ENCODE peak calls at places on chromosomes 2 and 18, in seven cellular contexts. One of them, this sample, is unnamed.

GRCh38 chr18:43578636-43579203 is 301.4 kb upstream of the SYT4 start:
- DNase-seq in GM12865: no peak
- DNase-seq in dorsolateral prefrontal cortex: no peak
- DNase-seq in foreskin fibroblast: no peak
- DNase-seq in Caco-2: no peak
- DNase-seq in fibroblast of pulmonary artery: peak; percentile 4
- DNase-seq in GM06990: no peak
- DNase-seq in this sample: no peak

GRCh38 chr2:121479882-121480522 is 50.7 kb upstream of the RNU4ATAC start:
- DNase-seq in GM12865: no peak
- DNase-seq in dorsolateral prefrontal cortex: no peak
- DNase-seq in foreskin fibroblast: no peak
- DNase-seq in Caco-2: no peak
- DNase-seq in fibroblast of pulmonary artery: peak; percentile 23
- DNase-seq in GM06990: no peak
- DNase-seq in this sample: peak; percentile 64

GRCh38 chr2:118784860-118785259 is 62.6 kb downstream of the EN1 start:
- DNase-seq in GM12865: no peak
- DNase-seq in dorsolateral prefrontal cortex: no peak
- DNase-seq in foreskin fibroblast: no peak
- DNase-seq in Caco-2: no peak
- DNase-seq in fibroblast of pulmonary artery: peak; percentile 16
- DNase-seq in GM06990: no peak
- DNase-seq in this sample: no peak

GRCh38 chr2:205732314-205732713 is 50.0 kb downstream of the NRP2 start:
- DNase-seq in GM12865: no peak
- DNase-seq in dorsolateral prefrontal cortex: no peak
- DNase-seq in foreskin fibroblast: no peak
- DNase-seq in Caco-2: no peak
- DNase-seq in fibroblast of pulmonary artery: no peak
- DNase-seq in GM06990: no peak
- DNase-seq in this sample: no peak

GRCh38 chr2:19078709-19079108 is 279.7 kb downstream of the OSR1 start:
- DNase-seq in GM12865: no peak
- DNase-seq in dorsolateral prefrontal cortex: no peak
- DNase-seq in foreskin fibroblast: no peak
- DNase-seq in Caco-2: no peak
- DNase-seq in fibroblast of pulmonary artery: no peak
- DNase-seq in GM06990: no peak
- DNase-seq in this sample: no peak

GRCh38 chr18:2908166-2908945 is 61.5 kb downstream of the EMILIN2 start:
- DNase-seq in GM12865: no peak
- DNase-seq in dorsolateral prefrontal cortex: no peak
- DNase-seq in foreskin fibroblast: no peak
- DNase-seq in Caco-2: no peak
- DNase-seq in fibroblast of pulmonary artery: no peak
- DNase-seq in GM06990: no peak
- DNase-seq in this sample: no peak

GRCh38 chr2:234502285-234502918 is 5.5 kb upstream of the ARL4C start:
- DNase-seq in GM12865: no peak
- DNase-seq in dorsolateral prefrontal cortex: no peak
- DNase-seq in foreskin fibroblast: peak; percentile 72
- DNase-seq in Caco-2: no peak
- DNase-seq in fibroblast of pulmonary artery: peak; percentile 49
- DNase-seq in GM06990: no peak
- DNase-seq in this sample: peak; percentile 79

GRCh38 chr2:31688282-31688681 is 107.5 kb upstream of the SRD5A2 start:
- DNase-seq in GM12865: peak; percentile 21
- DNase-seq in dorsolateral prefrontal cortex: no peak
- DNase-seq in foreskin fibroblast: no peak
- DNase-seq in Caco-2: no peak
- DNase-seq in fibroblast of pulmonary artery: peak; percentile 36
- DNase-seq in GM06990: no peak
- DNase-seq in this sample: peak; percentile 4

GRCh38 chr2:55093381-55093780 is 43.1 kb upstream of the RTN4 start:
- DNase-seq in GM12865: no peak
- DNase-seq in dorsolateral prefrontal cortex: no peak
- DNase-seq in foreskin fibroblast: peak; percentile 59
- DNase-seq in Caco-2: no peak
- DNase-seq in fibroblast of pulmonary artery: peak; percentile 82
- DNase-seq in GM06990: no peak
- DNase-seq in this sample: peak; percentile 50

GRCh38 chr2:149487189-149487588 is 100.4 kb downstream of the MMADHC start:
- DNase-seq in GM12865: no peak
- DNase-seq in dorsolateral prefrontal cortex: no peak
- DNase-seq in foreskin fibroblast: no peak
- DNase-seq in Caco-2: no peak
- DNase-seq in fibroblast of pulmonary artery: no peak
- DNase-seq in GM06990: no peak
- DNase-seq in this sample: no peak

GRCh38 chr2:163213699-163214098 is 375.1 kb upstream of the KCNH7 start:
- DNase-seq in GM12865: peak; percentile 3
- DNase-seq in dorsolateral prefrontal cortex: no peak
- DNase-seq in foreskin fibroblast: peak; percentile 66
- DNase-seq in Caco-2: no peak
- DNase-seq in fibroblast of pulmonary artery: peak; percentile 56
- DNase-seq in GM06990: no peak
- DNase-seq in this sample: peak; percentile 69

GRCh38 chr2:100554788-100555407 is 7.9 kb upstream of the PDCL3 start:
- DNase-seq in GM12865: no peak
- DNase-seq in dorsolateral prefrontal cortex: no peak
- DNase-seq in foreskin fibroblast: no peak
- DNase-seq in Caco-2: no peak
- DNase-seq in fibroblast of pulmonary artery: no peak
- DNase-seq in GM06990: no peak
- DNase-seq in this sample: no peak

GRCh38 chr18:8609711-8610441 is 639 bp downstream of the RAB12 start:
- DNase-seq in GM12865: peak; percentile 48
- DNase-seq in dorsolateral prefrontal cortex: no peak
- DNase-seq in foreskin fibroblast: no peak
- DNase-seq in Caco-2: no peak
- DNase-seq in fibroblast of pulmonary artery: no peak
- DNase-seq in GM06990: peak; percentile 44
- DNase-seq in this sample: no peak

GRCh38 chr2:44342854-44343253 is 18.4 kb downstream of the PREPL start:
- DNase-seq in GM12865: peak; percentile 43
- DNase-seq in dorsolateral prefrontal cortex: no peak
- DNase-seq in foreskin fibroblast: no peak
- DNase-seq in Caco-2: no peak
- DNase-seq in fibroblast of pulmonary artery: peak; percentile 47
- DNase-seq in GM06990: no peak
- DNase-seq in this sample: no peak

GRCh38 chr18:32930695-32931301 is 158.0 kb upstream of the KLHL14 start:
- DNase-seq in GM12865: peak; percentile 54
- DNase-seq in dorsolateral prefrontal cortex: no peak
- DNase-seq in foreskin fibroblast: no peak
- DNase-seq in Caco-2: no peak
- DNase-seq in fibroblast of pulmonary artery: peak; percentile 68
- DNase-seq in GM06990: peak; percentile 17
- DNase-seq in this sample: peak; percentile 68

GRCh38 chr2:113930448-113930847 is 40.6 kb downstream of the ACTR3 start:
- DNase-seq in GM12865: no peak
- DNase-seq in dorsolateral prefrontal cortex: no peak
- DNase-seq in foreskin fibroblast: no peak
- DNase-seq in Caco-2: no peak
- DNase-seq in fibroblast of pulmonary artery: no peak
- DNase-seq in GM06990: no peak
- DNase-seq in this sample: no peak

GRCh38 chr2:11434443-11434842 is 31.5 kb downstream of the E2F6 start:
- DNase-seq in GM12865: no peak
- DNase-seq in dorsolateral prefrontal cortex: no peak
- DNase-seq in foreskin fibroblast: no peak
- DNase-seq in Caco-2: no peak
- DNase-seq in fibroblast of pulmonary artery: no peak
- DNase-seq in GM06990: no peak
- DNase-seq in this sample: no peak

GRCh38 chr2:232927041-232927792 is 57.2 kb downstream of the SNORC start:
- DNase-seq in GM12865: no peak
- DNase-seq in dorsolateral prefrontal cortex: no peak
- DNase-seq in foreskin fibroblast: no peak
- DNase-seq in Caco-2: no peak
- DNase-seq in fibroblast of pulmonary artery: no peak
- DNase-seq in GM06990: no peak
- DNase-seq in this sample: peak; percentile 61

GRCh38 chr2:205047273-205047839 is 502.1 kb downstream of the PARD3B start:
- DNase-seq in GM12865: no peak
- DNase-seq in dorsolateral prefrontal cortex: no peak
- DNase-seq in foreskin fibroblast: no peak
- DNase-seq in Caco-2: no peak
- DNase-seq in fibroblast of pulmonary artery: no peak
- DNase-seq in GM06990: no peak
- DNase-seq in this sample: no peak

GRCh38 chr2:96527052-96527964 is 9.2 kb upstream of the ARID5A start:
- DNase-seq in GM12865: peak; percentile 90
- DNase-seq in dorsolateral prefrontal cortex: no peak
- DNase-seq in foreskin fibroblast: no peak
- DNase-seq in Caco-2: no peak
- DNase-seq in fibroblast of pulmonary artery: peak; percentile 48
- DNase-seq in GM06990: peak; percentile 81
- DNase-seq in this sample: peak; percentile 42

GRCh38 chr18:48534364-48534763 is 4.5 kb upstream of the CTIF start:
- DNase-seq in GM12865: no peak
- DNase-seq in dorsolateral prefrontal cortex: no peak
- DNase-seq in foreskin fibroblast: peak; percentile 82
- DNase-seq in Caco-2: no peak
- DNase-seq in fibroblast of pulmonary artery: peak; percentile 70
- DNase-seq in GM06990: no peak
- DNase-seq in this sample: peak; percentile 39

GRCh38 chr2:12300927-12301326 is 415.8 kb upstream of the TRIB2 start:
- DNase-seq in GM12865: no peak
- DNase-seq in dorsolateral prefrontal cortex: no peak
- DNase-seq in foreskin fibroblast: peak; percentile 61
- DNase-seq in Caco-2: no peak
- DNase-seq in fibroblast of pulmonary artery: no peak
- DNase-seq in GM06990: no peak
- DNase-seq in this sample: no peak

GRCh38 chr2:218958276-218958675 is 1.2 kb upstream of the CDK5R2 start:
- DNase-seq in GM12865: no peak
- DNase-seq in dorsolateral prefrontal cortex: no peak
- DNase-seq in foreskin fibroblast: no peak
- DNase-seq in Caco-2: no peak
- DNase-seq in fibroblast of pulmonary artery: no peak
- DNase-seq in GM06990: no peak
- DNase-seq in this sample: no peak
- H3K4me3 ChIP-seq in GM12865: no peak overlapping the region
- H3K4me3 ChIP-seq in dorsolateral prefrontal cortex: no peak overlapping the region
- H3K4me3 ChIP-seq in foreskin fibroblast: no peak overlapping the region
- H3K4me3 ChIP-seq in Caco-2: no peak overlapping the region
- H3K4me3 ChIP-seq in fibroblast of pulmonary artery: no peak overlapping the region
- H3K4me3 ChIP-seq in GM06990: no peak overlapping the region
- H3K4me3 ChIP-seq in this sample: no peak overlapping the region

DNA sequence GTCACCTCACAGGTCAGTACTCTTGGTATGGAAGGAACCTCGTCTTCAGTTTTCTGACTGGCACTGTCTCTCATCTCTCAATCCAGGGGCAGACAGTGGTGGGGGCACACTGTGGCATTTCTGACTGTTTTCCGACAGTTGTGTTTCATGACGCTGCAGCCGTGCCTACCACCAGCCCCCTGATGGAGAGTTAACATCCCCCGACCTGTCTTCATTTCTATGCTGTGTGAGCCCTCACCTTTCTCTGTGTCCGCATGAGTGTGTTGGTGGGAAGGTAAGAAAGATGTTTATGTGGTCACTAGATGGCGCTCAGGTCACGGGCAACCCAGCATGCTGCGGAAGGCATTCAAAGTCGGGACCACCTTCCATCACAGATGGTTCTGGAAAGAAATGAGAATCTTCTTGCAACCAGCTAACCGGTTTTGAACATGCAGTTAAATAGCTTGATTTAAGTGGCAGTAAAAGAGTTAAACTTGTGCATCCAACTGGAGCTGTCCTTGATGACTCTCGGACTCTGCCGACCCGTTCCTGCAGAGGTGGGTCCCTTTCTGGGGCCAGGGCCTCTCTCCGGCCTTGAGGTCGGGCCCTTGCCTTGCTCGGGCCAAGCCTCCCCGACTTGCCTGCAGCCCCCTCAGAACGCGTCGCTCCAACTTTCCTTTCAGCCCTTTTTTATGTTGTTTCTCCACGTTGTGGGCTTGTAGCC is 92.4 kb downstream of the DYSF start:
- DNase-seq in GM12865: peak; percentile 66
- DNase-seq in dorsolateral prefrontal cortex: peak; percentile 65
- DNase-seq in foreskin fibroblast: peak; percentile 32
- DNase-seq in Caco-2: peak; percentile 64
- DNase-seq in fibroblast of pulmonary artery: peak; percentile 82
- DNase-seq in GM06990: no peak
- DNase-seq in this sample: peak; percentile 75
- TF ChIP-seq CTCF in GM12865: peak; percentile 61
- TF ChIP-seq CTCF in dorsolateral prefrontal cortex: peak; percentile 77
- TF ChIP-seq CTCF in foreskin fibroblast: peak; percentile 66
- TF ChIP-seq CTCF in Caco-2: peak; percentile 85
- TF ChIP-seq CTCF in fibroblast of pulmonary artery: peak; percentile 75
- TF ChIP-seq CTCF in GM06990: peak; percentile 67
- TF ChIP-seq CTCF in this sample: peak; percentile 77

DNA sequence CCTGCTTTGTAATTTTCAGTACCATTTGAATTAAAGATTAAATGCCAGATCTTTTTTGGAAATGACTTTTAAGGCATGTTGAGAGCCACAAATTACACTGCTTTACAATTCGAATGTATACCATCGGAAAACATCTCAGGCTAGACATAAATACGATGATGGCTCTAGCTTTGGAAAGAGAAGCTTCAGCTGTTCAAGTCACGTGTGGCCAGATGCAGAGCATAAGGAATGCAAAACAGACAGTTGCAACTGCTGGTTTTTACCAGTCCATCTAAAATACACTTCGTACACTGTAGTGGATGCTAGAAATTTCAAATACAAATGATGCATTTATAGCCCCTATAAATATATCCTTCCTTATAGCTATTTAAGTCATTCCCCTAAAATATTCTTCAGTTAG is 8.0 kb downstream of the ZNF516 start:
- DNase-seq in GM12865: peak; percentile 26
- DNase-seq in dorsolateral prefrontal cortex: no peak
- DNase-seq in foreskin fibroblast: no peak
- DNase-seq in Caco-2: no peak
- DNase-seq in fibroblast of pulmonary artery: peak; percentile 43
- DNase-seq in GM06990: no peak
- DNase-seq in this sample: no peak
- H3K4me3 ChIP-seq in GM12865: peak overlapping the region; percentile 8
- H3K4me3 ChIP-seq in dorsolateral prefrontal cortex: no peak overlapping the region
- H3K4me3 ChIP-seq in foreskin fibroblast: no peak overlapping the region
- H3K4me3 ChIP-seq in Caco-2: no peak overlapping the region
- H3K4me3 ChIP-seq in fibroblast of pulmonary artery: no peak overlapping the region
- H3K4me3 ChIP-seq in GM06990: no peak overlapping the region
- H3K4me3 ChIP-seq in this sample: no peak overlapping the region

GRCh38 chr2:109381327-109381820 is 232.4 kb downstream of the SEPTIN10 start:
- DNase-seq in GM12865: no peak
- DNase-seq in dorsolateral prefrontal cortex: no peak
- DNase-seq in foreskin fibroblast: no peak
- DNase-seq in Caco-2: peak; percentile 7
- DNase-seq in fibroblast of pulmonary artery: no peak
- DNase-seq in GM06990: no peak
- DNase-seq in this sample: no peak
- TF ChIP-seq CTCF in GM12865: no peak
- TF ChIP-seq CTCF in dorsolateral prefrontal cortex: no peak
- TF ChIP-seq CTCF in foreskin fibroblast: no peak
- TF ChIP-seq CTCF in Caco-2: no peak
- TF ChIP-seq CTCF in fibroblast of pulmonary artery: no peak
- TF ChIP-seq CTCF in GM06990: no peak
- TF ChIP-seq CTCF in this sample: no peak

This sample was measured in fibroblast of the aortic adventitia.